ENCODE peak calls at places on chromosomes 2 and 18, in nine cellular contexts. R is endodermal cell; D is BJ; T is pancreas; G is NCI-H1694; E is GM10248; P is body of pancreas; U is activated T-cell treated with anti-CD3 and anti-CD28 coated beads, Interleukin-2, amount 50 U/mL, for 4 hours; N is NCI-H446 treated with DMSO at 0.1 percent for 48 hours. Z is an unnamed sample.

GRCh38 chr2:71605173-71605641 is 151.8 kb downstream of the DYSF start:
- DNase-seq in R (peak; percentile 41), D (no peak), T (no peak), G (no peak), E (no peak), P (no peak), U (no peak), N (no peak), Z (no peak)

GRCh38 chr2:201984800-201985525 is 48.7 kb upstream of the FZD7 start:
- DNase-seq in R (no peak), D (no peak), T (peak; percentile 37), G (peak; percentile 76), E (no peak), P (peak; percentile 36), U (no peak), N (peak; percentile 91), Z (peak; percentile 94)

GRCh38 chr2:216299588-216299987 is 72.7 kb downstream of the MARCHF4 start:
- DNase-seq in R (no peak), D (no peak), T (no peak), G (no peak), E (no peak), P (no peak), U (no peak), N (no peak), Z (no peak)

GRCh38 chr18:28594034-28594433 is 417.1 kb upstream of the CDH2 start:
- DNase-seq in R (no peak), D (no peak), T (no peak), G (no peak), E (no peak), P (no peak), U (no peak), N (no peak), Z (no peak)

GRCh38 chr2:218517434-218518206 is 50.5 kb downstream of the USP37 start:
- DNase-seq in R (no peak), D (no peak), T (no peak), G (no peak), E (peak; percentile 46), P (no peak), U (no peak), N (no peak), Z (no peak)

GRCh38 chr2:68811364-68811763 is 59.8 kb downstream of the BMP10 start:
- DNase-seq in R (no peak), D (no peak), T (no peak), G (no peak), E (no peak), P (no peak), U (no peak), N (no peak), Z (no peak)

GRCh38 chr2:182949572-182950189 is 83.2 kb upstream of the FRZB start:
- DNase-seq in R (peak; percentile 77), D (no peak), T (no peak), G (no peak), E (no peak), P (peak; percentile 11), U (no peak), N (no peak), Z (no peak)

GRCh38 chr18:69689081-69689759 is 258.5 kb downstream of the CD226 start:
- DNase-seq in R (no peak), D (no peak), T (no peak), G (no peak), E (no peak), P (no peak), U (no peak), N (no peak), Z (no peak)

GRCh38 chr2:127217470-127218325 is 2.4 kb downstream of the CYP27C1 start:
- DNase-seq in R (peak; percentile 70), D (no peak), T (no peak), G (no peak), E (peak; percentile 9), P (no peak), U (no peak), N (no peak), Z (no peak)

GRCh38 chr2:212940816-212941215 is 210.6 kb downstream of the IKZF2 start:
- DNase-seq in R (peak; percentile 78), D (no peak), T (peak; percentile 72), G (peak; percentile 73), E (no peak), P (peak; percentile 84), U (no peak), N (peak; percentile 49), Z (peak; percentile 26)

GRCh38 chr2:88600038-88600465 is 27.2 kb downstream of the EIF2AK3 start:
- DNase-seq in R (peak; percentile 68), D (peak; percentile 75), T (peak; percentile 79), G (peak; percentile 51), E (peak; percentile 73), P (peak; percentile 93), U (peak; percentile 31), N (peak; percentile 97), Z (peak; percentile 21)

GRCh38 chr18:26468931-26469340 is 79.4 kb downstream of the KCTD1 start:
- DNase-seq in R (peak; percentile 89), D (no peak), T (peak; percentile 30), G (peak; percentile 15), E (peak; percentile 41), P (peak; percentile 18), U (no peak), N (no peak), Z (no peak)

GRCh38 chr2:224638338-224638823 is 53.2 kb upstream of the CUL3 start:
- DNase-seq in R (no peak), D (no peak), T (no peak), G (no peak), E (peak; percentile 76), P (no peak), U (peak; percentile 23), N (no peak), Z (no peak)

GRCh38 chr2:222998459-222998858 is 53.5 kb upstream of the KCNE4 start:
- DNase-seq in R (no peak), D (no peak), T (no peak), G (no peak), E (no peak), P (no peak), U (no peak), N (no peak), Z (no peak)

GRCh38 chr2:20666364-20667150 is at the start of gene GDF7:
- DNase-seq in R (peak; percentile 83), D (no peak), T (no peak), G (no peak), E (no peak), P (no peak), U (no peak), N (no peak), Z (no peak)

GRCh38 chr2:183477296-183477695 is 353.1 kb downstream of the NUP35 start:
- DNase-seq in R (no peak), D (no peak), T (no peak), G (no peak), E (no peak), P (no peak), U (no peak), N (no peak), Z (no peak)

GRCh38 chr2:4962419-4962818 is 729.8 kb upstream of the SOX11 start:
- DNase-seq in R (no peak), D (no peak), T (no peak), G (no peak), E (no peak), P (no peak), U (no peak), N (no peak), Z (no peak)

GRCh38 chr2:138752231-138752956 is 27.8 kb downstream of the NXPH2 start:
- DNase-seq in R (no peak), D (no peak), T (peak; percentile 19), G (no peak), E (no peak), P (peak; percentile 5), U (no peak), N (no peak), Z (no peak)

Z was measured in globus pallidus.